ENCODE peak calls at places on chromosome 12, in six cellular contexts. X is GM13976, N is RWPE1, R is GM20000, C is endothelial cell, Y is cardiac muscle cell. T is an unnamed sample.

GRCh38 chr12:102095677-102096263 is 24.1 kb downstream of the NUP37 start:
- DNase-seq in Y (peak), X (peak), R (peak), N (peak), C (no peak), T (no peak)

GRCh38 chr12:109770861-109771670 is 57.4 kb downstream of the FAM222A start:
- DNase-seq in C (no peak), N (no peak), R (no peak), X (no peak), Y (no peak), T (no peak)

GRCh38 chr12:19855876-19856275 is 416.6 kb downstream of the AEBP2 start:
- DNase-seq in X (no peak), N (no peak), C (no peak), Y (no peak), R (no peak), T (no peak)

GRCh38 chr12:65082411-65082810 is 38.7 kb downstream of the WIF1 start:
- DNase-seq in N (no peak), X (no peak), C (no peak), Y (no peak), R (no peak), T (no peak)

GRCh38 chr12:89040146-89040964 is 311.9 kb downstream of the DUSP6 start:
- DNase-seq in C (no peak), Y (no peak), N (no peak), X (peak), R (peak), T (no peak)

GRCh38 chr12:122527478-122527944 is 462 bp downstream of the KNTC1 start:
- DNase-seq in C (no peak), Y (peak), R (peak), X (no peak), N (peak), T (no peak)

GRCh38 chr12:115096673-115097349 is 412.8 kb upstream of the TBX3 start:
- DNase-seq in N (no peak), R (no peak), C (no peak), Y (no peak), X (no peak), T (no peak)

GRCh38 chr12:75890141-75890540 is 141.4 kb downstream of the PHLDA1 start:
- DNase-seq in R (no peak), Y (no peak), C (no peak), X (no peak), N (no peak), T (no peak)

GRCh38 chr12:45675534-45675933 is 54.0 kb upstream of the ARID2 start:
- DNase-seq in R (no peak), C (no peak), Y (no peak), X (no peak), N (no peak), T (no peak)

GRCh38 chr12:65881965-65882413 is 57.7 kb downstream of the HMGA2 start:
- DNase-seq in N (no peak), R (peak), C (peak), X (peak), Y (peak), T (peak)

GRCh38 chr12:124663771-124664366 is 96.5 kb upstream of the NCOR2 start:
- DNase-seq in X (no peak), R (no peak), C (no peak), N (no peak), Y (no peak), T (no peak)

GRCh38 chr12:91104812-91105466 is 6.4 kb downstream of the LUM start:
- DNase-seq in R (no peak), C (no peak), X (no peak), Y (no peak), N (no peak), T (no peak)

T was measured in esophagus muscularis mucosa.